ENCODE peak calls at places on chromosomes 6 and 20, in seven cellular contexts. One of them, this sample, is unnamed.

GRCh38 chr20:8756410-8756809 is 312.5 kb upstream of the PLCB4 start:
- DNase-seq in CD8-positive, alpha-beta memory T cell: no peak
- DNase-seq in iPS DF 6.9: no peak
- DNase-seq in left lung: no peak
- DNase-seq in adipocyte: peak; percentile 77
- DNase-seq in ascending aorta: no peak
- DNase-seq in mesendoderm: peak; percentile 69
- DNase-seq in this sample: no peak

GRCh38 chr20:3887870-3888614 is 1.1 kb upstream of the PANK2 start:
- DNase-seq in left lung: peak; percentile 46
- DNase-seq in adipocyte: peak; percentile 60
- DNase-seq in ascending aorta: no peak
- DNase-seq in mesendoderm: no peak
- DNase-seq in CD8-positive, alpha-beta memory T cell: no peak
- DNase-seq in iPS DF 6.9: no peak
- DNase-seq in this sample: no peak

GRCh38 chr6:139147628-139148027 is 12.7 kb downstream of the HECA start:
- DNase-seq in adipocyte: no peak
- DNase-seq in CD8-positive, alpha-beta memory T cell: no peak
- DNase-seq in ascending aorta: no peak
- DNase-seq in mesendoderm: no peak
- DNase-seq in left lung: no peak
- DNase-seq in iPS DF 6.9: no peak
- DNase-seq in this sample: no peak

GRCh38 chr6:110822248-110822647 is 7.0 kb upstream of the CDK19 start:
- DNase-seq in adipocyte: peak; percentile 54
- DNase-seq in left lung: no peak
- DNase-seq in iPS DF 6.9: no peak
- DNase-seq in mesendoderm: no peak
- DNase-seq in ascending aorta: no peak
- DNase-seq in CD8-positive, alpha-beta memory T cell: no peak
- DNase-seq in this sample: no peak

GRCh38 chr6:127192911-127193503 is 73.7 kb upstream of the RNF146 start:
- DNase-seq in ascending aorta: no peak
- DNase-seq in CD8-positive, alpha-beta memory T cell: no peak
- DNase-seq in left lung: no peak
- DNase-seq in iPS DF 6.9: no peak
- DNase-seq in adipocyte: peak; percentile 87
- DNase-seq in mesendoderm: no peak
- DNase-seq in this sample: no peak

GRCh38 chr6:13614126-13614925 is 809 bp upstream of the NOL7 start:
- DNase-seq in left lung: peak; percentile 59
- DNase-seq in adipocyte: peak; percentile 72
- DNase-seq in mesendoderm: no peak
- DNase-seq in CD8-positive, alpha-beta memory T cell: peak; percentile 28
- DNase-seq in iPS DF 6.9: no peak
- DNase-seq in ascending aorta: peak; percentile 77
- DNase-seq in this sample: peak; percentile 11

GRCh38 chr6:45076217-45076616 is 251.9 kb upstream of the RUNX2 start:
- DNase-seq in iPS DF 6.9: no peak
- DNase-seq in adipocyte: peak; percentile 66
- DNase-seq in CD8-positive, alpha-beta memory T cell: no peak
- DNase-seq in left lung: no peak
- DNase-seq in mesendoderm: no peak
- DNase-seq in ascending aorta: no peak
- DNase-seq in this sample: no peak

GRCh38 chr20:1618479-1618878 is 1.3 kb downstream of the SIRPB1 start:
- DNase-seq in left lung: no peak
- DNase-seq in adipocyte: no peak
- DNase-seq in ascending aorta: no peak
- DNase-seq in CD8-positive, alpha-beta memory T cell: no peak
- DNase-seq in mesendoderm: no peak
- DNase-seq in iPS DF 6.9: no peak
- DNase-seq in this sample: no peak

GRCh38 chr20:33667245-33668086 is 723 bp downstream of the ACTL10 start:
- DNase-seq in ascending aorta: peak; percentile 90
- DNase-seq in adipocyte: peak; percentile 63
- DNase-seq in mesendoderm: peak; percentile 75
- DNase-seq in left lung: no peak
- DNase-seq in iPS DF 6.9: no peak
- DNase-seq in CD8-positive, alpha-beta memory T cell: peak; percentile 49
- DNase-seq in this sample: no peak

GRCh38 chr6:11432091-11432490 is 105.5 kb upstream of the TMEM170B start:
- DNase-seq in iPS DF 6.9: no peak
- DNase-seq in mesendoderm: no peak
- DNase-seq in CD8-positive, alpha-beta memory T cell: no peak
- DNase-seq in left lung: no peak
- DNase-seq in ascending aorta: no peak
- DNase-seq in adipocyte: no peak
- DNase-seq in this sample: no peak

GRCh38 chr6:40344566-40345185 is 242.5 kb downstream of the LRFN2 start:
- DNase-seq in mesendoderm: no peak
- DNase-seq in adipocyte: no peak
- DNase-seq in CD8-positive, alpha-beta memory T cell: no peak
- DNase-seq in ascending aorta: peak; percentile 54
- DNase-seq in iPS DF 6.9: no peak
- DNase-seq in left lung: no peak
- DNase-seq in this sample: no peak

GRCh38 chr20:23520185-23520584 is 29.3 kb downstream of the CST8 start:
- DNase-seq in left lung: no peak
- DNase-seq in iPS DF 6.9: no peak
- DNase-seq in adipocyte: no peak
- DNase-seq in ascending aorta: no peak
- DNase-seq in CD8-positive, alpha-beta memory T cell: no peak
- DNase-seq in mesendoderm: peak; percentile 62
- DNase-seq in this sample: no peak

GRCh38 chr6:128600397-128600951 is 80.1 kb upstream of the PTPRK start:
- DNase-seq in iPS DF 6.9: no peak
- DNase-seq in CD8-positive, alpha-beta memory T cell: no peak
- DNase-seq in adipocyte: peak; percentile 36
- DNase-seq in ascending aorta: no peak
- DNase-seq in left lung: no peak
- DNase-seq in mesendoderm: peak; percentile 76
- DNase-seq in this sample: no peak

GRCh38 chr6:161038229-161039003 is 46.8 kb downstream of the MAP3K4 start:
- DNase-seq in ascending aorta: no peak
- DNase-seq in iPS DF 6.9: no peak
- DNase-seq in mesendoderm: no peak
- DNase-seq in CD8-positive, alpha-beta memory T cell: no peak
- DNase-seq in left lung: peak; percentile 41
- DNase-seq in adipocyte: peak; percentile 70
- DNase-seq in this sample: no peak

GRCh38 chr6:41284726-41285125 is 1.8 kb downstream of the TREM1 start:
- DNase-seq in adipocyte: peak; percentile 10
- DNase-seq in mesendoderm: peak; percentile 45
- DNase-seq in ascending aorta: no peak
- DNase-seq in iPS DF 6.9: no peak
- DNase-seq in left lung: peak; percentile 66
- DNase-seq in CD8-positive, alpha-beta memory T cell: no peak
- DNase-seq in this sample: no peak

GRCh38 chr6:168532070-168532469 is 91.1 kb downstream of the SMOC2 start:
- DNase-seq in CD8-positive, alpha-beta memory T cell: no peak
- DNase-seq in adipocyte: no peak
- DNase-seq in left lung: no peak
- DNase-seq in ascending aorta: no peak
- DNase-seq in iPS DF 6.9: no peak
- DNase-seq in mesendoderm: no peak
- DNase-seq in this sample: no peak

GRCh38 chr20:28616354-28616753 is 2641.1 kb upstream of the DEFB115 start:
- DNase-seq in adipocyte: no peak
- DNase-seq in CD8-positive, alpha-beta memory T cell: no peak
- DNase-seq in ascending aorta: no peak
- DNase-seq in iPS DF 6.9: no peak
- DNase-seq in mesendoderm: no peak
- DNase-seq in left lung: no peak
- DNase-seq in this sample: no peak

GRCh38 chr6:10505529-10505928 is 15.6 kb upstream of the GCNT2 start:
- DNase-seq in iPS DF 6.9: no peak
- DNase-seq in ascending aorta: no peak
- DNase-seq in mesendoderm: no peak
- DNase-seq in left lung: no peak
- DNase-seq in CD8-positive, alpha-beta memory T cell: no peak
- DNase-seq in adipocyte: no peak
- DNase-seq in this sample: no peak

GRCh38 chr20:37538003-37538402 is 10.3 kb upstream of the BLCAP start:
- DNase-seq in ascending aorta: peak; percentile 53
- DNase-seq in left lung: no peak
- DNase-seq in mesendoderm: no peak
- DNase-seq in CD8-positive, alpha-beta memory T cell: no peak
- DNase-seq in adipocyte: peak; percentile 49
- DNase-seq in iPS DF 6.9: no peak
- DNase-seq in this sample: no peak

GRCh38 chr20:41261790-41262717 is 55.5 kb downstream of the ZHX3 start:
- DNase-seq in left lung: no peak
- DNase-seq in adipocyte: no peak
- DNase-seq in iPS DF 6.9: no peak
- DNase-seq in ascending aorta: no peak
- DNase-seq in mesendoderm: peak; percentile 72
- DNase-seq in CD8-positive, alpha-beta memory T cell: no peak
- DNase-seq in this sample: no peak

DNA sequence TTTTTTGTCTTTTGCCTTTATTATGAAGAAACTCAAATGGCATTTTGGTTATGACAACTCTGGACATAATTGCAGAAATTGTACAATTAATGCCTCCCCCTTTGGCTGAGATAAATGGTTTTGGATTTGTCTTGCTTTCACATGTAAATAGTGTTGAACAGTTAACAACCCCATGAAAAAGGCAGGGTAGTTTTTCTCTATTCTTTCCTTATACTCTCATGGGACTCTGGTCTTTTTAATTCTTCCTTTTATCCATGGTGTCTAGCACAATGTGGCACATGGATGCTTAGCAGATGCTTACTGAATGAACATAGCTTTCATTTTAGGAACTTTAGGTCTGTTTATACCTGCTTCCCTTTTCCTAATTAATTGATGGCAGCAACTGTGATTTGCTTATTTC is 75.6 kb downstream of the NCOA3 start:
- DNase-seq in mesendoderm: no peak
- DNase-seq in left lung: no peak
- DNase-seq in ascending aorta: no peak
- DNase-seq in adipocyte: no peak
- DNase-seq in CD8-positive, alpha-beta memory T cell: no peak
- DNase-seq in iPS DF 6.9: no peak
- DNase-seq in this sample: no peak
- H3K4me1 ChIP-seq in mesendoderm: peaks cover 5% of the 10 kb centered on the region
- H3K4me1 ChIP-seq in left lung: peaks cover 32% of the 10 kb centered on the region
- H3K4me1 ChIP-seq in ascending aorta: peaks cover 30% of the 10 kb centered on the region
- H3K4me1 ChIP-seq in adipocyte: peaks cover 40% of the 10 kb centered on the region
- H3K4me1 ChIP-seq in CD8-positive, alpha-beta memory T cell: peaks cover 34% of the 10 kb centered on the region
- H3K4me1 ChIP-seq in iPS DF 6.9: peaks cover 3% of the 10 kb centered on the region
- H3K4me1 ChIP-seq in this sample: peaks cover 52% of the 10 kb centered on the region

GRCh38 chr6:27279513-27280063 is 32.1 kb downstream of the PRSS16 start:
- DNase-seq in ascending aorta: no peak
- DNase-seq in left lung: no peak
- DNase-seq in mesendoderm: peak; percentile 56
- DNase-seq in iPS DF 6.9: no peak
- DNase-seq in CD8-positive, alpha-beta memory T cell: no peak
- DNase-seq in adipocyte: peak; percentile 7
- DNase-seq in this sample: no peak

GRCh38 chr6:27273783-27274182 is 26.3 kb downstream of the PRSS16 start:
- DNase-seq in left lung: no peak
- DNase-seq in CD8-positive, alpha-beta memory T cell: no peak
- DNase-seq in iPS DF 6.9: no peak
- DNase-seq in ascending aorta: no peak
- DNase-seq in adipocyte: no peak
- DNase-seq in mesendoderm: peak; percentile 18
- DNase-seq in this sample: no peak

GRCh38 chr6:27280540-27281000 is 31.5 kb downstream of the POM121L2 start:
- DNase-seq in CD8-positive, alpha-beta memory T cell: no peak
- DNase-seq in ascending aorta: no peak
- DNase-seq in adipocyte: peak; percentile 46
- DNase-seq in iPS DF 6.9: no peak
- DNase-seq in mesendoderm: peak; percentile 82
- DNase-seq in left lung: no peak
- DNase-seq in this sample: no peak

GRCh38 chr6:27280064-27280539 is 32.0 kb downstream of the POM121L2 start:
- DNase-seq in mesendoderm: peak; percentile 88
- DNase-seq in CD8-positive, alpha-beta memory T cell: no peak
- DNase-seq in adipocyte: peak; percentile 73
- DNase-seq in ascending aorta: no peak
- DNase-seq in iPS DF 6.9: no peak
- DNase-seq in left lung: no peak
- DNase-seq in this sample: no peak

GRCh38 chr6:27275025-27275956 is 27.8 kb downstream of the PRSS16 start:
- DNase-seq in CD8-positive, alpha-beta memory T cell: no peak
- DNase-seq in adipocyte: peak; percentile 16
- DNase-seq in left lung: no peak
- DNase-seq in ascending aorta: no peak
- DNase-seq in mesendoderm: peak; percentile 72
- DNase-seq in iPS DF 6.9: no peak
- DNase-seq in this sample: no peak
- H3K27me3 ChIP-seq in CD8-positive, alpha-beta memory T cell: peaks cover 43% of the 10 kb centered on the region
- H3K27me3 ChIP-seq in adipocyte: peaks cover 7% of the 10 kb centered on the region
- H3K27me3 ChIP-seq in left lung: peaks cover 96% of the 10 kb centered on the region
- H3K27me3 ChIP-seq in ascending aorta: no peaks in the 10 kb centered on the region
- H3K27me3 ChIP-seq in mesendoderm: no peaks in the 10 kb centered on the region
- H3K27me3 ChIP-seq in iPS DF 6.9: no peaks in the 10 kb centered on the region
- H3K27me3 ChIP-seq in this sample: no peaks in the 10 kb centered on the region

DNA sequence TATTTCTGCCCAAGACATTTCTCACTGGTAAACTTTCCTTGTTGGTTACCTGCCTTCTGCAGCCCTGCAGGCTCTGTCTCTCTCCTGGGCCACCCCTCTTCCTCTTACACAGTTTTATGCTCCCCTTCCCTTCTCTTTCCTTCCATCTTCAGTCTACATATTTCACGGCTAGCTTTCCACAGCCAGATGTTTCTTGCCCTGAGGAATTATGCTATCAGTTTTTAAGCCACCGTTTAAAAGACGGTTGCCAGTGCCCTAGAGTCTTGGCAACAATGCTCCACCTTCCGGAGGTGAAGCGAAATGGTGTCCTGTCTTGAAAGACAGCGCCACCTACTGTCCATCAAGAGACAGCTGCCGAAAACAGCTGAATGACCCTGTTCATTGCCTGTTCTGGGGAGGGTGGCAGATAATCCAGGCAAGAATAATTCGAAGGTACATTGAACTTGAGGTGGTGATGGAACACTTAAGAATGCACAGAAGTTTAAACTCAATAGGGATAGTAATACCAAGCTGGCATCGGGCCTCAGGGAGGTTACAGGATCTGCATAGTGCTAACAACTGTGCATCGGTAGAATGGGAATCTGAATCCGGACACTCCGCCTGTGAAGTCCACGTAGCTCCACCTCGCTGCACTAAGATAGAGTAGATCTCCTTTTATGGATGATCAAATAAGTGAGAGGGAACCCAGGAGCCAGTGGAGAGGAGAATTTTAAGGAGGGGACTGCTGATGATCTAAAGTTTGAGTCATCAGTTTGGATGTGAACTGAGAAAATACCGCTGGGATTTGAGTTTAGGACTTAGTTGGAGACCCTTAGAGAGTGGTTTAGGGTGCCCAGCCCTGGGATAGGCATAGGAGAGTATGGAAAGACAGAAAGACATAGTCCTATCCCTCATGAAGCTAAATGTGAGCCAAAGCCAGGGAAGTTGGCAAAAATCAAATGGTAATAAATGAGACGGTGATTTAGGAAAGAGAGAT is 4.8 kb upstream of the TRIM40 start:
- DNase-seq in ascending aorta: peak; percentile 80
- DNase-seq in iPS DF 6.9: peak; percentile 73
- DNase-seq in mesendoderm: peak; percentile 89
- DNase-seq in left lung: peak; percentile 67
- DNase-seq in adipocyte: peak; percentile 94
- DNase-seq in CD8-positive, alpha-beta memory T cell: peak; percentile 51
- DNase-seq in this sample: no peak
- H3K4me3 ChIP-seq in ascending aorta: no peak overlapping the region
- H3K4me3 ChIP-seq in iPS DF 6.9: no peak overlapping the region
- H3K4me3 ChIP-seq in mesendoderm: no peak overlapping the region
- H3K4me3 ChIP-seq in left lung: no peak overlapping the region
- H3K4me3 ChIP-seq in adipocyte: no peak overlapping the region
- H3K4me3 ChIP-seq in CD8-positive, alpha-beta memory T cell: no peak overlapping the region
- H3K4me3 ChIP-seq in this sample: no peak overlapping the region

GRCh38 chr6:105069821-105070445 is 109.9 kb downstream of the POPDC3 start:
- DNase-seq in ascending aorta: no peak
- DNase-seq in CD8-positive, alpha-beta memory T cell: no peak
- DNase-seq in left lung: no peak
- DNase-seq in mesendoderm: no peak
- DNase-seq in iPS DF 6.9: no peak
- DNase-seq in adipocyte: no peak
- DNase-seq in this sample: no peak
- H3K4me1 ChIP-seq in ascending aorta: no peaks in the 10 kb centered on the region
- H3K4me1 ChIP-seq in CD8-positive, alpha-beta memory T cell: no peaks in the 10 kb centered on the region
- H3K4me1 ChIP-seq in left lung: no peaks in the 10 kb centered on the region
- H3K4me1 ChIP-seq in mesendoderm: no peaks in the 10 kb centered on the region
- H3K4me1 ChIP-seq in iPS DF 6.9: no peaks in the 10 kb centered on the region
- H3K4me1 ChIP-seq in adipocyte: peaks cover 14% of the 10 kb centered on the region
- H3K4me1 ChIP-seq in this sample: no peaks in the 10 kb centered on the region